ENCODE peak calls at places on chromosomes 1 and 21, in five cellular contexts. R is substantia nigra, E is Kasumi-1, D is fibroblast of mammary gland, O is NCI-H146. G is an unnamed sample.

GRCh38 chr1:214400136-214400535 is 119.2 kb downstream of the SMYD2 start:
- DNase-seq in R (no peak), E (no peak), D (no peak), O (no peak), G (no peak)

GRCh38 chr1:151720974-151721787 is at the start of gene RIIAD1:
- DNase-seq in R (no peak), E (no peak), D (peak; percentile 7), O (peak; percentile 49), G (no peak)

GRCh38 chr1:84569216-84569615 is 5.0 kb downstream of the CTBS start:
- DNase-seq in R (no peak), E (no peak), D (no peak), O (no peak), G (no peak)

GRCh38 chr1:25517476-25518394 is 25.7 kb upstream of the LDLRAP1 start:
- DNase-seq in R (no peak), E (no peak), D (no peak), O (no peak), G (no peak)

GRCh38 chr1:43890815-43891214 is 42.8 kb upstream of the ARTN start:
- DNase-seq in R (no peak), E (no peak), D (no peak), O (no peak), G (no peak)

GRCh38 chr1:198811436-198811835 is 172.6 kb downstream of the PTPRC start:
- DNase-seq in R (no peak), E (no peak), D (no peak), O (no peak), G (no peak)

GRCh38 chr1:187096689-187097088 is 267.9 kb downstream of the PLA2G4A start:
- DNase-seq in R (no peak), E (no peak), D (peak; percentile 46), O (no peak), G (no peak)

GRCh38 chr1:20059847-20060246 is 10.1 kb upstream of the PLA2G5 start:
- DNase-seq in R (no peak), E (no peak), D (no peak), O (no peak), G (no peak)

GRCh38 chr1:192793983-192794767 is 14.7 kb upstream of the RGS2 start:
- DNase-seq in R (no peak), E (no peak), D (no peak), O (no peak), G (no peak)

GRCh38 chr1:26121854-26122773 is 10.5 kb downstream of the PDIK1L start:
- DNase-seq in R (no peak), E (no peak), D (no peak), O (no peak), G (no peak)

GRCh38 chr1:48285525-48285924 is 63.0 kb downstream of the SLC5A9 start:
- DNase-seq in R (no peak), E (no peak), D (no peak), O (no peak), G (no peak)

GRCh38 chr1:107829083-107829771 is 135.8 kb downstream of the VAV3 start:
- DNase-seq in R (no peak), E (peak; percentile 87), D (no peak), O (no peak), G (no peak)

GRCh38 chr1:183915634-183916510 is 111.0 kb downstream of the RGL1 start:
- DNase-seq in R (peak; percentile 63), E (peak; percentile 86), D (peak; percentile 99), O (peak; percentile 75), G (peak; percentile 66)

GRCh38 chr1:119929643-119930310 is 33.5 kb upstream of the ADAM30 start:
- DNase-seq in R (no peak), E (no peak), D (no peak), O (no peak), G (no peak)

GRCh38 chr1:114216431-114217173 is 62.9 kb upstream of the SYT6 start:
- DNase-seq in R (no peak), E (no peak), D (no peak), O (no peak), G (no peak)

GRCh38 chr21:36545776-36546511 is 66.0 kb upstream of the CLDN14 start:
- DNase-seq in R (no peak), E (no peak), D (peak; percentile 25), O (no peak), G (no peak)

GRCh38 chr21:42456457-42456856 is 39.6 kb downstream of the RSPH1 start:
- DNase-seq in R (no peak), E (peak; percentile 59), D (no peak), O (no peak), G (no peak)

GRCh38 chr1:25575191-25575590 is 31.8 kb downstream of the LDLRAP1 start:
- DNase-seq in R (no peak), E (no peak), D (no peak), O (no peak), G (no peak)

GRCh38 chr1:198157847-198158765 is 1.3 kb downstream of the NEK7 start:
- DNase-seq in R (no peak), E (peak; percentile 66), D (peak; percentile 53), O (peak; percentile 16), G (no peak)

GRCh38 chr1:44154665-44155064 is 13.2 kb upstream of the KLF18 start:
- DNase-seq in R (no peak), E (no peak), D (no peak), O (no peak), G (no peak)

GRCh38 chr1:55724551-55725325 is 509.6 kb upstream of the USP24 start:
- DNase-seq in R (no peak), E (no peak), D (peak; percentile 94), O (no peak), G (no peak)

GRCh38 chr1:88302843-88303486 is 381.1 kb upstream of the PKN2 start:
- DNase-seq in R (no peak), E (peak; percentile 57), D (peak; percentile 38), O (no peak), G (peak; percentile 29)

GRCh38 chr1:64515427-64515826 is 45.5 kb downstream of the CACHD1 start:
- DNase-seq in R (peak; percentile 22), E (no peak), D (peak; percentile 83), O (no peak), G (peak; percentile 75)